ENCODE peak calls at places on chromosomes 2 and 18, in five cellular contexts. I is testis, T is tibial nerve, H is AG04450, Q is heart left ventricle. U is an unnamed sample.

GRCh38 chr18:34772887-34773286 is 62.8 kb downstream of the DTNA start:
- DNase-seq in T (no peak), I (no peak), Q (no peak), H (no peak), U (no peak)

GRCh38 chr2:24307961-24308360 is 52.4 kb downstream of the ITSN2 start:
- DNase-seq in H (no peak), Q (no peak), I (no peak), T (no peak), U (no peak)

GRCh38 chr18:23918395-23919032 is 96.0 kb upstream of the TTC39C start:
- DNase-seq in Q (peak; percentile 58), I (peak; percentile 94), T (peak; percentile 83), H (peak; percentile 15), U (peak; percentile 95)

GRCh38 chr2:230925443-230925878 is 419 bp upstream of the GPR55 start:
- DNase-seq in T (no peak), I (no peak), Q (no peak), H (no peak), U (peak; percentile 41)

GRCh38 chr2:6556755-6557154 is 309.0 kb downstream of the CMPK2 start:
- DNase-seq in I (no peak), T (no peak), Q (no peak), H (peak; percentile 15), U (peak; percentile 53)

GRCh38 chr2:102337481-102338386 is 17.9 kb upstream of the IL18R1 start:
- DNase-seq in H (no peak), T (no peak), I (no peak), Q (no peak), U (no peak)

GRCh38 chr2:210956101-210956500 is 399.7 kb downstream of the CPS1 start:
- DNase-seq in H (no peak), T (no peak), Q (no peak), I (no peak), U (no peak)

GRCh38 chr2:5360081-5360480 is 332.1 kb upstream of the SOX11 start:
- DNase-seq in T (no peak), Q (no peak), H (no peak), I (no peak), U (no peak)

GRCh38 chr2:23591111-23591510 is 206.1 kb downstream of the KLHL29 start:
- DNase-seq in I (no peak), T (no peak), H (no peak), Q (no peak), U (no peak)

GRCh38 chr2:190407662-190408537 is at the start of gene MFSD6:
- DNase-seq in I (peak; percentile 45), Q (peak; percentile 55), T (peak; percentile 26), H (no peak), U (peak; percentile 79)

GRCh38 chr18:45218436-45218835 is 396.8 kb upstream of the SLC14A2 start:
- DNase-seq in Q (no peak), T (no peak), I (no peak), H (no peak), U (no peak)

GRCh38 chr18:69897397-69898108 is 50.1 kb downstream of the CD226 start:
- DNase-seq in Q (no peak), H (no peak), I (no peak), T (no peak), U (no peak)

GRCh38 chr2:230418341-230419016 is 2.5 kb downstream of the SP100 start:
- DNase-seq in T (no peak), I (no peak), Q (peak; percentile 57), H (no peak), U (no peak)

GRCh38 chr2:224543939-224544338 is 41.2 kb downstream of the CUL3 start:
- DNase-seq in Q (no peak), I (no peak), T (no peak), H (no peak), U (no peak)

GRCh38 chr18:49023281-49023937 is 72.6 kb upstream of the SMAD7 start:
- DNase-seq in H (no peak), I (no peak), T (no peak), Q (no peak), U (no peak)

GRCh38 chr2:37619957-37620295 is 51.5 kb downstream of the CDC42EP3 start:
- DNase-seq in T (no peak), I (no peak), Q (no peak), H (no peak), U (no peak)

GRCh38 chr18:31610841-31611240 is 19.2 kb downstream of the TTR start:
- DNase-seq in I (no peak), H (no peak), Q (no peak), T (no peak), U (peak; percentile 91)

GRCh38 chr2:226413498-226414130 is 386.0 kb downstream of the IRS1 start:
- DNase-seq in H (no peak), I (no peak), Q (no peak), T (no peak), U (no peak)

GRCh38 chr18:68439672-68440071 is 275.2 kb downstream of the TMX3 start:
- DNase-seq in T (no peak), Q (no peak), H (no peak), I (no peak), U (no peak)

GRCh38 chr2:203061346-203061745 is 46.7 kb downstream of the NBEAL1 start:
- DNase-seq in T (no peak), I (no peak), H (peak; percentile 34), Q (no peak), U (no peak)

GRCh38 chr2:128467321-128467901 is 148.7 kb upstream of the HS6ST1 start:
- DNase-seq in H (no peak), Q (peak; percentile 79), I (peak; percentile 4), T (no peak), U (peak; percentile 29)

GRCh38 chr2:10326151-10326616 is 23.5 kb downstream of the HPCAL1 start:
- DNase-seq in H (no peak), T (no peak), Q (no peak), I (no peak), U (peak; percentile 57)
- H3K27ac ChIP-seq in H (no peak overlapping the region), T (no peak overlapping the region), Q (no peak overlapping the region), I (no peak overlapping the region), U (no peak overlapping the region)

GRCh38 chr18:55778731-55779460 is 190.9 kb upstream of the TCF4 start:
- DNase-seq in Q (no peak), T (no peak), I (peak; percentile 22), H (no peak), U (no peak)
- H3K4me3 ChIP-seq in Q (peak overlapping the region; percentile 73), T (peak overlapping the region; percentile 47), I (peak overlapping the region; percentile 60), H (peak overlapping the region; percentile 65), U (peak overlapping the region; percentile 81)

GRCh38 chr2:175965773-175966172 is 36.3 kb downstream of the LNPK start:
- DNase-seq in T (no peak), I (no peak), H (no peak), Q (no peak), U (no peak)

GRCh38 chr2:175964195-175964594 is 37.9 kb downstream of the LNPK start:
- DNase-seq in Q (no peak), I (no peak), T (no peak), H (no peak), U (no peak)

GRCh38 chr2:175966839-175967238 is 35.2 kb downstream of the LNPK start:
- DNase-seq in H (no peak), Q (no peak), I (no peak), T (no peak), U (no peak)
- H3K27ac ChIP-seq in H (no peak overlapping the region), Q (no peak overlapping the region), I (no peak overlapping the region), T (no peak overlapping the region), U (no peak overlapping the region)

DNA sequence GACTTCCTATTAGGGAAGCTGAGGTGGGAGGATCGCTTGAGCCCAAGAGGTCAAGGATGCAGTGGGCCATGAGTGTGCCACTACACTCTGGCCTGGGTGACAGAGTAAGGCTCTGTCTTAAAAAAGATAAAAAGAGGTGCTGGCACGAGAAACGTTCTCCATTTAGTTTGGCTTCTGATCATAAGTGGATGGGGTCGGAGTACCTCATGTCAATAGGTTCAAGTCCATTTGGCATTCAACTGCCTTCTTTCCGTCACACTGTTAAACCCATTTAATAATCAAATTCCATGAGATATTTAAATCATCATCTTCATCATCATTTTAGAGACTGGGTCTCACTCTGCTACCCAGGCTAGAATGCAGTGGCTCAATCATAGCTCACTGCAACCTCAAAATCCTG is 9.2 kb downstream of the COX7A2L start:
- DNase-seq in T (no peak), I (no peak), Q (no peak), H (no peak), U (no peak)
- H3K4me3 ChIP-seq in T (no peak overlapping the region), I (no peak overlapping the region), Q (no peak overlapping the region), H (no peak overlapping the region), U (no peak overlapping the region)

GRCh38 chr2:20224716-20225293 is at the start of gene SDC1:
- DNase-seq in T (no peak), Q (no peak), H (no peak), I (peak; percentile 53), U (peak; percentile 90)
- H3K27ac ChIP-seq in T (no peak within 1 kb of the TSS), Q (no peak within 1 kb of the TSS), H (peak within 1 kb of the TSS; percentile 52), I (peak within 1 kb of the TSS; percentile 59), U (peak within 1 kb of the TSS; percentile 80)

GRCh38 chr2:168490015-168490874 is 34.2 kb downstream of the CERS6 start:
- DNase-seq in H (no peak), I (no peak), Q (no peak), T (no peak), U (peak; percentile 60)
- H3K4me3 ChIP-seq in H (no peak overlapping the region), I (no peak overlapping the region), Q (no peak overlapping the region), T (no peak overlapping the region), U (no peak overlapping the region)

GRCh38 chr18:9924371-9924943 is 10.6 kb downstream of the VAPA start:
- DNase-seq in I (no peak), H (no peak), Q (no peak), T (no peak), U (no peak)

GRCh38 chr18:9926977-9927376 is 13.2 kb downstream of the VAPA start:
- DNase-seq in H (no peak), T (no peak), Q (no peak), I (no peak), U (no peak)

GRCh38 chr18:9925369-9925768 is 11.6 kb downstream of the VAPA start:
- DNase-seq in T (no peak), I (no peak), H (no peak), Q (no peak), U (no peak)

GRCh38 chr18:9926223-9926894 is 12.5 kb downstream of the VAPA start:
- DNase-seq in H (no peak), Q (no peak), I (no peak), T (no peak), U (no peak)

GRCh38 chr18:9925795-9926194 is 12.0 kb downstream of the VAPA start:
- DNase-seq in Q (no peak), T (no peak), H (no peak), I (no peak), U (no peak)
- H3K27ac ChIP-seq in Q (peak overlapping the region; percentile 15), T (no peak overlapping the region), H (no peak overlapping the region), I (no peak overlapping the region), U (no peak overlapping the region)

GRCh38 chr2:53740170-53740569 is 27.4 kb upstream of the CHAC2 start:
- DNase-seq in I (no peak), H (peak; percentile 11), Q (no peak), T (no peak), U (no peak)
- H3K4me3 ChIP-seq in I (no peak overlapping the region), H (no peak overlapping the region), Q (no peak overlapping the region), T (no peak overlapping the region), U (no peak overlapping the region)

U was measured in endodermal cell.